ENCODE peak calls at places on chromosome 20, in seven cellular contexts. W, O, G, X, Y, R and B are unnamed samples.

GRCh38 chr20:38894091-38894847 is 31.9 kb upstream of the FAM83D start:
- DNase-seq in R (no peak), O (peak), G (no peak), Y (peak), W (no peak), X (no peak), B (no peak)

GRCh38 chr20:51156796-51157119 is 133.9 kb upstream of the KCNG1 start:
- DNase-seq in X (no peak), R (no peak), O (no peak), G (no peak), W (no peak), Y (no peak), B (no peak)

GRCh38 chr20:20594171-20594530 is 118.3 kb downstream of the RALGAPA2 start:
- DNase-seq in R (no peak), W (no peak), Y (no peak), O (peak), G (peak), X (no peak), B (no peak)

GRCh38 chr20:40332167-40332566 is 356.9 kb downstream of the MAFB start:
- DNase-seq in R (no peak), X (no peak), G (no peak), O (no peak), Y (no peak), W (no peak), B (no peak)

GRCh38 chr20:44911264-44911921 is 1.5 kb downstream of the PABPC1L start:
- DNase-seq in O (peak), Y (peak), R (peak), X (no peak), W (peak), G (peak), B (no peak)

GRCh38 chr20:10877345-10877744 is 203.5 kb upstream of the JAG1 start:
- DNase-seq in O (no peak), R (no peak), Y (no peak), W (no peak), G (no peak), X (no peak), B (no peak)

GRCh38 chr20:33287884-33288283 is 4.9 kb downstream of the BPIFB1 start:
- DNase-seq in R (no peak), W (no peak), O (no peak), G (no peak), X (no peak), Y (no peak), B (no peak)

GRCh38 chr20:32585011-32585518 is at the start of gene NOL4L:
- DNase-seq in X (no peak), R (peak), O (peak), W (no peak), G (no peak), Y (peak), B (no peak)

GRCh38 chr20:19929749-19930148 is 87.4 kb upstream of the NAA20 start:
- DNase-seq in Y (no peak), G (no peak), X (no peak), R (no peak), O (no peak), W (no peak), B (no peak)

GRCh38 chr20:51434026-51434425 is 108.5 kb downstream of the NFATC2 start:
- DNase-seq in Y (no peak), W (no peak), O (no peak), R (no peak), X (no peak), G (no peak), B (no peak)

GRCh38 chr20:33584976-33585375 is 77.2 kb upstream of the C20orf144 start:
- DNase-seq in R (no peak), Y (no peak), O (no peak), W (no peak), X (no peak), G (no peak), B (no peak)

GRCh38 chr20:44858959-44859358 is 26.5 kb upstream of the YWHAB start:
- DNase-seq in Y (peak), O (no peak), R (peak), G (no peak), W (no peak), X (no peak), B (no peak)

GRCh38 chr20:25543068-25543467 is 42.3 kb downstream of the NINL start:
- DNase-seq in R (no peak), O (no peak), W (no peak), G (peak), Y (no peak), X (no peak), B (no peak)

GRCh38 chr20:57047281-57048026 is 219.0 kb downstream of the BMP7 start:
- DNase-seq in Y (no peak), R (no peak), X (no peak), O (no peak), W (no peak), G (peak), B (no peak)

GRCh38 chr20:57395111-57395959 is 4.1 kb downstream of the RBM38 start:
- DNase-seq in G (no peak), O (no peak), Y (no peak), W (no peak), R (no peak), X (no peak), B (no peak)

GRCh38 chr20:58344741-58345140 is 35.2 kb downstream of the RAB22A start:
- DNase-seq in O (no peak), G (no peak), Y (no peak), X (no peak), R (no peak), W (no peak), B (no peak)

GRCh38 chr20:33685328-33686007 is 717 bp downstream of the E2F1 start:
- DNase-seq in X (peak), W (no peak), Y (peak), O (peak), R (peak), G (peak), B (no peak)

DNA sequence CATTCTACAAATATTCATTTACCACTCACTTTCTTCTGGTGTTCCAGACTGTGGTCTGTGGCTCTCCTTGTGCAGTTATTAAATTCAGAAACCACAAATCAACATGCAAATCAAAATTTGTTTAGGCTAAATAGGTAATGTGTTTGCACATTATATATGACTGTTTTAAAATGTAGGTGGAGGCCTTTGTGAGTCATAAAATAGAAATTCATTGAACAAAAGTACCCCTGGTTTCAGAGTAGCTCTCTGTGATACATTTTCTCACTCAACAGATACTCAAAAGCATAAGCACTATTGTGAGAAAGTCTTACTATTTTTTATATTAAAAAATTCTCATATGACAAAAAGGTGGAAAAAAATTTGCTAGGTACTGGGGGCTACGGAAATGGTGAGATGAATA is 385.5 kb upstream of the TSHZ2 start:
- DNase-seq in Y (no peak), O (no peak), G (no peak), X (no peak), R (no peak), W (no peak), B (no peak)
- TF ChIP-seq SIN3A in Y (no peak), O (no peak), G (no peak), X (no peak), R (no peak), W (no peak), B (no peak)

GRCh38 chr20:16474342-16474741 is 98.9 kb downstream of the KIF16B start:
- DNase-seq in R (no peak), O (no peak), G (no peak), X (no peak), W (no peak), Y (no peak), B (no peak)

GRCh38 chr20:16477632-16478031 is 95.6 kb downstream of the KIF16B start:
- DNase-seq in X (no peak), O (no peak), W (no peak), R (no peak), G (peak), Y (no peak), B (no peak)

GRCh38 chr20:16475225-16475624 is 98.0 kb downstream of the KIF16B start:
- DNase-seq in O (no peak), R (no peak), Y (no peak), G (peak), W (no peak), X (no peak), B (no peak)

GRCh38 chr20:16479666-16480065 is 93.6 kb downstream of the KIF16B start:
- DNase-seq in O (no peak), X (no peak), G (peak), W (no peak), R (no peak), Y (no peak), B (no peak)

GRCh38 chr20:16476032-16476431 is 97.2 kb downstream of the KIF16B start:
- DNase-seq in Y (peak), W (peak), X (peak), G (peak), O (peak), R (no peak), B (peak)
- TF ChIP-seq SIN3A in Y (no peak), W (no peak), X (no peak), G (no peak), O (no peak), R (no peak), B (no peak)

GRCh38 chr20:53828673-53829085 is 235.0 kb upstream of the ZNF217 start:
- DNase-seq in W (peak), O (no peak), X (no peak), Y (peak), R (no peak), G (no peak), B (peak)

GRCh38 chr20:53826597-53827291 is 233.1 kb upstream of the ZNF217 start:
- DNase-seq in O (no peak), R (no peak), Y (no peak), W (no peak), X (no peak), G (no peak), B (no peak)

GRCh38 chr20:53827292-53827995 is 233.8 kb upstream of the ZNF217 start:
- DNase-seq in Y (no peak), R (no peak), G (no peak), X (no peak), W (no peak), O (no peak), B (no peak)

GRCh38 chr20:53829086-53829703 is 235.6 kb upstream of the ZNF217 start:
- DNase-seq in W (peak), R (no peak), O (no peak), X (no peak), G (no peak), Y (peak), B (peak)

DNA sequence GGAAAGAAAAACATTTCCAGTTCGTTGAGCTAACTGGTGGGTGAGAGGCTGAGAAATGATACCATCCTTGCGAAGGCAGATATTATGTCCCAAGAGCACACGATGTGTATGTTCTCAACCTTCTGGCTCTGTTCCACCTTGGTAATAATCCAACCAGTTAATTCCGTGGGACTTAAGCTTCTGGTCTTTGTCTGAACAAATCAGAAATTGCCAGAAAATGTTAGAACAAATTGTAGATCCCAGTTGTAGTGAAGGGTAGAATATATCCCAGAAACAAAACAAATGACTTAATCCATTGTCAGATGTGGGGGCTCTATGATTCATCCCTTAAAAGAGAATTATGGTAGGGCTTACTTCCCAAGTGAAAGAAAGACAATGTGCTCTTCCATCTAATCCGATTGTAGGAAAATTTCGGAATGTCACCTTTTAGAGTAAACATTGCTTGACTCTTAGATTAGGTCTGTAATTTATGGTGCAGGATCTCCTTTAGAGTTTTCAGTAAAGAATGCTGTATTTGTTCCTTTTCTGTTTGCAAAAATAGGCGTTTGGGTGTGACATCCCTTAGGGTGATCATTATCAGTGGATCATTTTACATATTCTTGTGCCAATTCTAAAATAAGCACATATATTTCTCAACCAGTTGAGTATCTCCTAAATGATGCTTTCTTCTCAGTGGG is 234.5 kb upstream of the ZNF217 start:
- DNase-seq in Y (no peak), X (no peak), W (peak), G (no peak), O (no peak), R (no peak), B (peak)
- TF ChIP-seq SIN3A in Y (no peak), X (no peak), W (no peak), G (no peak), O (no peak), R (no peak), B (no peak)

GRCh38 chr20:41408986-41409385 is 42.4 kb upstream of the EMILIN3 start:
- DNase-seq in Y (no peak), O (peak), X (no peak), G (no peak), W (no peak), R (no peak), B (no peak)

GRCh38 chr20:41413169-41413568 is 46.6 kb upstream of the EMILIN3 start:
- DNase-seq in Y (no peak), G (no peak), R (no peak), O (no peak), X (no peak), W (no peak), B (no peak)

GRCh38 chr20:41412324-41412723 is 45.7 kb upstream of the EMILIN3 start:
- DNase-seq in W (no peak), Y (no peak), X (no peak), R (no peak), G (no peak), O (no peak), B (no peak)

GRCh38 chr20:41408131-41408789 is 41.6 kb upstream of the EMILIN3 start:
- DNase-seq in R (no peak), O (no peak), Y (no peak), G (no peak), X (peak), W (no peak), B (no peak)

GRCh38 chr20:41411458-41411857 is 44.8 kb upstream of the EMILIN3 start:
- DNase-seq in Y (no peak), G (no peak), O (no peak), X (no peak), W (no peak), R (no peak), B (no peak)
- TF ChIP-seq SIN3A in Y (no peak), G (no peak), O (no peak), X (no peak), W (no peak), R (no peak), B (no peak)

GRCh38 chr20:62648318-62648995 is 6.2 kb downstream of the SLCO4A1 start:
- DNase-seq in R (no peak), Y (no peak), W (no peak), X (no peak), O (no peak), G (no peak), B (no peak)

GRCh38 chr20:62644802-62645496 is 2.6 kb downstream of the SLCO4A1 start:
- DNase-seq in W (no peak), R (no peak), O (no peak), X (no peak), Y (no peak), G (no peak), B (no peak)

GRCh38 chr20:62647521-62648317 is 5.4 kb downstream of the SLCO4A1 start:
- DNase-seq in G (no peak), R (no peak), Y (no peak), X (no peak), O (no peak), W (no peak), B (no peak)

GRCh38 chr20:62645613-62646012 is 3.3 kb downstream of the SLCO4A1 start:
- DNase-seq in R (no peak), O (no peak), W (no peak), X (no peak), Y (no peak), G (no peak), B (no peak)

GRCh38 chr20:62646851-62647520 is 4.7 kb downstream of the SLCO4A1 start:
- DNase-seq in W (no peak), X (no peak), O (no peak), R (no peak), Y (no peak), G (no peak), B (no peak)
- TF ChIP-seq SIN3A in W (no peak), X (no peak), O (no peak), R (no peak), Y (no peak), G (no peak), B (no peak)